ENCODE peak calls at places on chromosome 13, in ten cellular contexts. H is heart right ventricle, P is mesendoderm, S is IMR-90, R is left lung, G is GM23248, Q is upper lobe of right lung, L is gastrocnemius medialis, K is SK-N-SH, M is tibial nerve. B is an unnamed sample. For H3K4me1, the result is how much of the 10 kb centered on the place peaks cover.

GRCh38 chr13:112771877-112772538 is 82.2 kb downstream of the ATP11A start:
- DNase-seq in H (no peak), P (no peak), S (no peak), R (no peak), G (no peak), Q (no peak), L (no peak), K (no peak), M (no peak), B (peak)

GRCh38 chr13:99501952-99502310 is 659 bp downstream of the TM9SF2 start:
- DNase-seq in H (no peak), P (peak), S (peak), R (peak), G (peak), Q (no peak), L (peak), K (no peak), M (no peak), B (no peak)

GRCh38 chr13:93045836-93046235 is 180.8 kb upstream of the GPC6 start:
- DNase-seq in H (no peak), P (no peak), S (peak), R (no peak), G (peak), Q (no peak), L (no peak), K (no peak), M (no peak), B (no peak)

GRCh38 chr13:110361365-110361911 is 54.4 kb downstream of the COL4A2 start:
- DNase-seq in H (peak), P (no peak), S (peak), R (no peak), G (peak), Q (no peak), L (peak), K (no peak), M (peak), B (peak)

GRCh38 chr13:73981595-73981994 is 152.6 kb downstream of the KLF12 start:
- DNase-seq in H (no peak), P (peak), S (peak), R (no peak), G (peak), Q (no peak), L (no peak), K (no peak), M (no peak), B (no peak)

GRCh38 chr13:86882835-86883234 is 788.3 kb upstream of the SLITRK5 start:
- DNase-seq in H (no peak), P (peak), S (peak), R (no peak), G (no peak), Q (no peak), L (no peak), K (no peak), M (no peak), B (no peak)

GRCh38 chr13:102617697-102618350 is 21.0 kb downstream of the TPP2 start:
- DNase-seq in H (no peak), P (no peak), S (no peak), R (no peak), G (no peak), Q (no peak), L (peak), K (no peak), M (no peak), B (no peak)

GRCh38 chr13:50800091-50800739 is 43.3 kb downstream of the DLEU7 start:
- DNase-seq in H (no peak), P (no peak), S (no peak), R (no peak), G (no peak), Q (no peak), L (no peak), K (no peak), M (no peak), B (no peak)

GRCh38 chr13:44052843-44053607 is 173.3 kb downstream of the LACC1 start:
- DNase-seq in H (no peak), P (peak), S (peak), R (peak), G (peak), Q (peak), L (no peak), K (no peak), M (no peak), B (peak)

GRCh38 chr13:110447058-110447511 is 114.4 kb downstream of the RAB20 start:
- DNase-seq in H (no peak), P (peak), S (peak), R (no peak), G (peak), Q (no peak), L (no peak), K (no peak), M (no peak), B (no peak)

GRCh38 chr13:100333141-100333540 is 244.2 kb downstream of the PCCA start:
- DNase-seq in H (no peak), P (no peak), S (no peak), R (no peak), G (no peak), Q (no peak), L (no peak), K (no peak), M (no peak), B (no peak)

GRCh38 chr13:80116107-80116506 is 224.8 kb downstream of the SPRY2 start:
- DNase-seq in H (no peak), P (no peak), S (peak), R (no peak), G (peak), Q (no peak), L (no peak), K (no peak), M (no peak), B (no peak)

GRCh38 chr13:114130708-114131580 is 1.5 kb downstream of the RASA3 start:
- DNase-seq in H (peak), P (peak), S (peak), R (peak), G (peak), Q (no peak), L (peak), K (peak), M (peak), B (peak)

GRCh38 chr13:39910041-39910440 is 254.6 kb downstream of the COG6 start:
- DNase-seq in H (no peak), P (peak), S (no peak), R (no peak), G (no peak), Q (no peak), L (no peak), K (no peak), M (no peak), B (no peak)

GRCh38 chr13:32947886-32948285 is 68.3 kb upstream of the KL start:
- DNase-seq in H (no peak), P (peak), S (no peak), R (no peak), G (no peak), Q (no peak), L (no peak), K (peak), M (no peak), B (no peak)

GRCh38 chr13:99041337-99041736 is 63.5 kb upstream of the DOCK9 start:
- DNase-seq in H (no peak), P (no peak), S (no peak), R (no peak), G (no peak), Q (no peak), L (no peak), K (no peak), M (no peak), B (no peak)

GRCh38 chr13:44921931-44922758 is 67.1 kb downstream of the NUFIP1 start:
- DNase-seq in H (no peak), P (no peak), S (peak), R (peak), G (peak), Q (no peak), L (peak), K (no peak), M (peak), B (no peak)

GRCh38 chr13:93621051-93621450 is 394.4 kb downstream of the GPC6 start:
- DNase-seq in H (no peak), P (no peak), S (no peak), R (no peak), G (no peak), Q (no peak), L (no peak), K (no peak), M (no peak), B (no peak)

GRCh38 chr13:109787135-109787954 is 962 bp upstream of the IRS2 start:
- DNase-seq in H (peak), P (peak), S (peak), R (peak), G (peak), Q (peak), L (peak), K (peak), M (no peak), B (no peak)

GRCh38 chr13:114108141-114108761 is 24.2 kb downstream of the RASA3 start:
- DNase-seq in H (no peak), P (no peak), S (no peak), R (peak), G (no peak), Q (peak), L (peak), K (no peak), M (no peak), B (peak)

GRCh38 chr13:46295531-46296464 is 84.1 kb downstream of the LRRC63 start:
- DNase-seq in H (no peak), P (no peak), S (peak), R (peak), G (peak), Q (no peak), L (peak), K (no peak), M (peak), B (peak)

GRCh38 chr13:104648291-104648690 is 1582.1 kb upstream of the SLC10A2 start:
- DNase-seq in H (no peak), P (no peak), S (no peak), R (no peak), G (no peak), Q (no peak), L (no peak), K (no peak), M (no peak), B (no peak)

GRCh38 chr13:84896128-84896527 is 903.1 kb downstream of the SLITRK6 start:
- DNase-seq in H (no peak), P (peak), S (peak), R (no peak), G (peak), Q (no peak), L (no peak), K (peak), M (no peak), B (no peak)

GRCh38 chr13:92806215-92806614 is 420.4 kb upstream of the GPC6 start:
- DNase-seq in H (no peak), P (no peak), S (no peak), R (no peak), G (peak), Q (no peak), L (no peak), K (no peak), M (no peak), B (no peak)

GRCh38 chr13:110309159-110309476 is 2.0 kb downstream of the COL4A2 start:
- DNase-seq in H (no peak), P (no peak), S (no peak), R (no peak), G (no peak), Q (no peak), L (no peak), K (no peak), M (no peak), B (no peak)

GRCh38 chr13:19154843-19155242 is 26.8 kb downstream of the TUBA3C start:
- DNase-seq in H (no peak), P (no peak), S (no peak), R (no peak), G (no peak), Q (peak), L (no peak), K (no peak), M (no peak), B (no peak)

GRCh38 chr13:100544866-100545683 is 43.5 kb downstream of the GGACT start:
- DNase-seq in H (peak), P (no peak), S (no peak), R (peak), G (no peak), Q (peak), L (peak), K (no peak), M (no peak), B (peak)

GRCh38 chr13:21625366-21625765 is 21.4 kb upstream of the MICU2 start:
- DNase-seq in H (no peak), P (peak), S (peak), R (no peak), G (peak), Q (no peak), L (no peak), K (peak), M (no peak), B (no peak)

GRCh38 chr13:56349866-56350265 is 790.9 kb upstream of the PRR20A start:
- DNase-seq in H (no peak), P (no peak), S (no peak), R (no peak), G (no peak), Q (no peak), L (no peak), K (no peak), M (no peak), B (no peak)

GRCh38 chr13:26971990-26972888 is 199.4 kb downstream of the USP12 start:
- DNase-seq in H (no peak), P (peak), S (peak), R (no peak), G (peak), Q (no peak), L (no peak), K (no peak), M (no peak), B (peak)

GRCh38 chr13:28495586-28496564 is 947 bp upstream of the FLT1 start:
- DNase-seq in H (no peak), P (peak), S (no peak), R (no peak), G (peak), Q (peak), L (no peak), K (no peak), M (no peak), B (peak)

GRCh38 chr13:28494537-28494860 is 429 bp downstream of the FLT1 start:
- DNase-seq in H (no peak), P (no peak), S (no peak), R (no peak), G (peak), Q (peak), L (no peak), K (no peak), M (no peak), B (no peak)

GRCh38 chr13:28494861-28495585 is at the start of gene FLT1:
- DNase-seq in H (peak), P (peak), S (peak), R (peak), G (peak), Q (peak), L (peak), K (peak), M (no peak), B (peak)

GRCh38 chr13:28492527-28493367 is 2.2 kb downstream of the FLT1 start:
- DNase-seq in H (no peak), P (peak), S (no peak), R (no peak), G (no peak), Q (no peak), L (no peak), K (no peak), M (no peak), B (no peak)

DNA sequence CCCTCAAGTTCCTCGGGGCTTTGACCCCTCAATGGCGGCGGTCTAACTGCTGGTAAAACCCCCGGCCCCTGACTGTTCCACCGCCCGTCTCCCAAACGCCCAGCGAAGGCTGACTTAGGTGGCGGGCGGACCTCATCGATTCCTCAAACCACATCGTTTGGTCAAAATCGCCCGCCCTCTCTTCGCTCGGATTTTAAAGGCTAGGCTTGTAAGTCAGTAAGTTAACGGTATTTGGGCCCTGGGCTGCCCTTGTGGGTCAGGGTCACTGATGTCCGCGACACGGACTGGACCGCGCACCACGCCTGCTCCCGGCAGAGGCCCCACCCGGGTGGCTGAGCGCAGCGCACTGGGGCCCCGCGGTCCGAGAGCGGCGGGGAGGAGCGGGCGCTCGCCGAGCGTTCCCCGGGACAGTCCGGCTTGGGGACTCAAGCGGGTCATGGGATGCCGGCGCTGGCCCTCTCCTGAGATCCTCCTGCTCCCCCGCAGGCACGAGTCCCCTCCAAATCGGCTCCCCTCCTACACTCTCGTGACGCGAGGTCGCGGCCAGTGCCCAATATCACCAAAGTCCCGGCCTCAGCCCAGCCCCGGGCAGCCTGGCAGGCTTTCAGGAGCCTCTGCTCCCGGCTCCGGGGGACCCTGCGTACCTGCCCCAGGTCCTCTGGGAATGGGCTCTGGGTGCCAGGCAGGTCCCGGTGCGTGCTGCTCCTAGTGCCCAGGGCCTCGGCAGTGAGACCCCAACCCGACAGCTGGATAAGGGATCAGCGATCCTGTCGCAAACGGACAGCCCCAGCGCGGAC is 990 bp downstream of the FLT1 start:
- DNase-seq in H (peak), P (peak), S (no peak), R (no peak), G (peak), Q (peak), L (no peak), K (peak), M (no peak), B (no peak)
- H3K4me3 ChIP-seq in H (peak), P (peak), S (peak), R (peak), G (peak), Q (peak), L (peak), K (peak), M (peak), B (no peak)

DNA sequence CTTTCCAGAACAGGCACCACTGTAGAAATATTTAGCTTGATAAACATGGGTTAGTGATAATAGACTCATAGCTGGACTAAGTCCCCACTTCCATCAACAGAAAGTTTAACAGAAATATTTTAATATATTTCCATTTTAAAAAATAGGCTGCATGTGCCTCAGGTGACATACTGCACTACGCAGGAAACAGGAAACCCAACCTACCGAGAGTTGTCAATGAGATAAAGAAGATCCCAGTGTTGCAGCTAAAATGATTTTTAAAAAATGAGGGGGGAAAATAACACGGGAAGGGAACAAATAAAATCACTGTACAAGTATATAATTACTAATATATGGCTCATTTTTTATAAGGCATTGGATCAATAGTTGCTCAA is 154.8 kb downstream of the TBC1D4 start:
- DNase-seq in H (no peak), P (no peak), S (no peak), R (no peak), G (no peak), Q (no peak), L (no peak), K (no peak), M (no peak), B (no peak)
- H3K4me1 ChIP-seq in H (under half), P (under half), S (under half), R (under half), G (under half), Q (under half), L (under half), K (under half), M (under half), B (under half)

DNA sequence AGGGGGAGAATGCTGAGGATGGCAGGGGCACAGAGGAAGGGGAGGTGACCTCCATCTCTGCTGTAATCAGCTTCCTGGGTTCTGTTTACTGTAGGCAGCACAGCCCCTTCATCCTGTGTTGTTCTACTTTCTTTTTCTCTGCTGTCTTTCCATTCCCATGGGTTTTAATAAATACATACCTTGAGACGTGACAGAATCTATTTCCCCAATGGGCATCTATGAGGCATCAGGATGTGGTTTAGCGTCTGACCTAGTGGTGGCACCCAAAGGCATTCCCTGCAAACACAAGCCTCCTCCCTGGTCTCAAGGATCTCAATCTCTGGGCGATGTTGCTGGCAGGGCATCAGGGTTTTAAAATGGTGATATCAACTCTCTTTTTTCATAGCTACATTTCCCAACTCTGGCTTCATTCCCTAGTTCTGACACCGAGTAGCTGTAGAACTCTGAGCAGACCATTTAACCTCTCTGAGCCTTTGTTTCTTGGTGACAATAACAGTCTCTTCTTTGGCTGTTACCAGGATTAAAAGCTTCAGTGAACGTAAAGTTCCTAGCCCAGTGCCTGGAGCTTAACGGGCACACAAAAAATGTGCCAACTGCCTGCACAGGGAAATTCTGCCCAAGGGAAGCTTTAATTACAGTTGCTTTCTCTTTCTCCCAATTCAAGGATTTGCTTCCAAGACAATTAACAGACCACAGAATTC is 60.9 kb downstream of the ALOX5AP start:
- DNase-seq in H (no peak), P (no peak), S (peak), R (no peak), G (peak), Q (no peak), L (no peak), K (no peak), M (no peak), B (no peak)
- H3K4me3 ChIP-seq in H (peak), P (no peak), S (no peak), R (no peak), G (peak), Q (peak), L (peak), K (no peak), M (no peak), B (no peak)

GRCh38 chr13:51821666-51822065 is 17.7 kb upstream of the DHRS12 start:
- DNase-seq in H (no peak), P (no peak), S (no peak), R (no peak), G (no peak), Q (no peak), L (no peak), K (no peak), M (no peak), B (no peak)
- H3K4me1 ChIP-seq in H (half or more), P (under half), S (under half), R (half or more), G (under half), Q (under half), L (under half), K (under half), M (under half), B (under half)

B was measured in aorta.